ENCODE peak calls at places on chromosomes 12 and 14, in four cellular contexts. A, J, M and H are unnamed samples.

GRCh38 chr12:120064054-120064940 is 52.3 kb downstream of the RAB35 start:
- DNase-seq in M (peak; percentile 43), A (no peak), J (no peak), H (no peak)

GRCh38 chr12:106078358-106079025 is 60.3 kb downstream of the NUAK1 start:
- DNase-seq in J (no peak), A (no peak), M (no peak), H (no peak)

GRCh38 chr14:50003213-50004021 is 110.5 kb downstream of the ARF6 start:
- DNase-seq in A (peak; percentile 60), J (no peak), M (peak; percentile 72), H (peak; percentile 60)

GRCh38 chr12:45575417-45575816 is 154.1 kb upstream of the ARID2 start:
- DNase-seq in A (no peak), J (no peak), M (no peak), H (no peak)

GRCh38 chr12:121575952-121576615 is 4.7 kb downstream of the KDM2B start:
- DNase-seq in A (no peak), J (no peak), M (no peak), H (no peak)

GRCh38 chr14:36944307-36945010 is 227.9 kb downstream of the SLC25A21 start:
- DNase-seq in M (no peak), J (no peak), A (no peak), H (no peak)

GRCh38 chr14:100246809-100247428 is 8.0 kb downstream of the YY1 start:
- DNase-seq in A (no peak), J (peak; percentile 57), M (peak; percentile 92), H (peak; percentile 60)

GRCh38 chr12:95151821-95152220 is 65.4 kb downstream of the FGD6 start:
- DNase-seq in M (no peak), A (no peak), J (peak; percentile 57), H (no peak)

GRCh38 chr12:102548543-102548942 is 68.2 kb upstream of the IGF1 start:
- DNase-seq in J (no peak), M (no peak), A (no peak), H (no peak)

GRCh38 chr14:87043667-87044200 is 949.2 kb downstream of the GALC start:
- DNase-seq in A (no peak), J (no peak), M (no peak), H (no peak)

GRCh38 chr12:112419269-112420133 is 754 bp downstream of the PTPN11 start:
- DNase-seq in A (no peak), J (no peak), M (peak; percentile 85), H (no peak)

GRCh38 chr14:91311284-91311662 is 66.8 kb upstream of the GPR68 start:
- DNase-seq in J (no peak), M (no peak), A (no peak), H (no peak)

GRCh38 chr12:6951551-6952120 is 480 bp downstream of the PTPN6 start:
- DNase-seq in A (no peak), M (no peak), J (no peak), H (no peak)

GRCh38 chr14:72736348-72736747 is 157.6 kb downstream of the DPF3 start:
- DNase-seq in M (peak; percentile 11), A (no peak), J (no peak), H (no peak)